ENCODE peak calls at places on chromosome 16, in eight cellular contexts. Y is NT2/D1; R is uterus; F is foreskin keratinocyte; P is BJ; G is PC-3; I is CD4-positive, alpha-beta T cell; S is bronchial epithelial cell. A is an unnamed sample.

GRCh38 chr16:75087040-75087979 is 29.3 kb downstream of the LDHD start:
- DNase-seq in Y (no peak), R (peak; percentile 51), F (no peak), P (no peak), G (no peak), I (no peak), S (peak; percentile 32), A (no peak)

GRCh38 chr16:11391576-11391975 is 46.3 kb downstream of the RMI2 start:
- DNase-seq in Y (no peak), R (no peak), F (no peak), P (no peak), G (peak; percentile 24), I (no peak), S (no peak), A (no peak)

GRCh38 chr16:79307214-79307613 is 293.3 kb downstream of the MAF start:
- DNase-seq in Y (no peak), R (no peak), F (no peak), P (no peak), G (no peak), I (no peak), S (no peak), A (no peak)

GRCh38 chr16:83843657-83844056 is 35.9 kb downstream of the HSBP1 start:
- DNase-seq in Y (no peak), R (no peak), F (no peak), P (no peak), G (no peak), I (no peak), S (no peak), A (no peak)

GRCh38 chr16:88701541-88702363 is 4.5 kb downstream of the RNF166 start:
- DNase-seq in Y (no peak), R (no peak), F (no peak), P (no peak), G (no peak), I (no peak), S (no peak), A (no peak)

GRCh38 chr16:19162085-19162484 is 6.0 kb upstream of the SYT17 start:
- DNase-seq in Y (no peak), R (no peak), F (no peak), P (no peak), G (no peak), I (no peak), S (no peak), A (no peak)

GRCh38 chr16:66026211-66026610 is 340.3 kb upstream of the CDH5 start:
- DNase-seq in Y (peak; percentile 15), R (no peak), F (no peak), P (no peak), G (peak; percentile 50), I (no peak), S (no peak), A (no peak)

GRCh38 chr16:29877266-29877961 is 14.4 kb upstream of the CDIPT start:
- DNase-seq in Y (peak; percentile 92), R (no peak), F (peak; percentile 15), P (no peak), G (no peak), I (no peak), S (peak; percentile 74), A (peak; percentile 47)

GRCh38 chr16:77833906-77834599 is 45.7 kb downstream of the VAT1L start:
- DNase-seq in Y (peak; percentile 75), R (no peak), F (peak; percentile 61), P (no peak), G (no peak), I (no peak), S (peak; percentile 83), A (no peak)

GRCh38 chr16:10245002-10245401 is 62.8 kb upstream of the GRIN2A start:
- DNase-seq in Y (no peak), R (no peak), F (no peak), P (no peak), G (no peak), I (no peak), S (no peak), A (no peak)

GRCh38 chr16:27446721-27447120 is 44.7 kb downstream of the IL21R start:
- DNase-seq in Y (no peak), R (no peak), F (no peak), P (no peak), G (no peak), I (peak; percentile 74), S (no peak), A (no peak)

GRCh38 chr16:87246269-87247065 is 70.7 kb downstream of the C16orf95 start:
- DNase-seq in Y (no peak), R (no peak), F (no peak), P (no peak), G (no peak), I (no peak), S (no peak), A (no peak)

GRCh38 chr16:14325921-14326401 is 254.8 kb downstream of the MRTFB start:
- DNase-seq in Y (no peak), R (no peak), F (no peak), P (no peak), G (no peak), I (no peak), S (no peak), A (no peak)

GRCh38 chr16:30956601-30957455 is 726 bp upstream of the SETD1A start:
- DNase-seq in Y (no peak), R (peak; percentile 88), F (peak; percentile 66), P (no peak), G (peak; percentile 80), I (peak; percentile 80), S (peak; percentile 84), A (peak; percentile 86)

GRCh38 chr16:73065617-73066313 is 17.8 kb upstream of the ZFHX3 start:
- DNase-seq in Y (no peak), R (no peak), F (no peak), P (no peak), G (no peak), I (no peak), S (no peak), A (no peak)

GRCh38 chr16:73064996-73065349 is 17.0 kb upstream of the ZFHX3 start:
- DNase-seq in Y (no peak), R (no peak), F (no peak), P (no peak), G (no peak), I (no peak), S (no peak), A (no peak)

GRCh38 chr16:73063284-73063733 is 15.4 kb upstream of the ZFHX3 start:
- DNase-seq in Y (no peak), R (no peak), F (no peak), P (no peak), G (no peak), I (no peak), S (no peak), A (no peak)

GRCh38 chr16:73063854-73064226 is 15.9 kb upstream of the ZFHX3 start:
- DNase-seq in Y (no peak), R (no peak), F (no peak), P (no peak), G (no peak), I (no peak), S (no peak), A (no peak)

GRCh38 chr16:73064227-73064995 is 16.5 kb upstream of the ZFHX3 start:
- DNase-seq in Y (no peak), R (no peak), F (peak; percentile 51), P (no peak), G (no peak), I (no peak), S (no peak), A (no peak)
- H3K27me3 ChIP-seq in Y (peaks cover 100% of the 10 kb centered on the region), R (no peaks in the 10 kb centered on the region), F (no peaks in the 10 kb centered on the region), P (no peaks in the 10 kb centered on the region), G (no peaks in the 10 kb centered on the region), I (peaks cover 84% of the 10 kb centered on the region), S (no peaks in the 10 kb centered on the region), A (peaks cover 10% of the 10 kb centered on the region)

DNA sequence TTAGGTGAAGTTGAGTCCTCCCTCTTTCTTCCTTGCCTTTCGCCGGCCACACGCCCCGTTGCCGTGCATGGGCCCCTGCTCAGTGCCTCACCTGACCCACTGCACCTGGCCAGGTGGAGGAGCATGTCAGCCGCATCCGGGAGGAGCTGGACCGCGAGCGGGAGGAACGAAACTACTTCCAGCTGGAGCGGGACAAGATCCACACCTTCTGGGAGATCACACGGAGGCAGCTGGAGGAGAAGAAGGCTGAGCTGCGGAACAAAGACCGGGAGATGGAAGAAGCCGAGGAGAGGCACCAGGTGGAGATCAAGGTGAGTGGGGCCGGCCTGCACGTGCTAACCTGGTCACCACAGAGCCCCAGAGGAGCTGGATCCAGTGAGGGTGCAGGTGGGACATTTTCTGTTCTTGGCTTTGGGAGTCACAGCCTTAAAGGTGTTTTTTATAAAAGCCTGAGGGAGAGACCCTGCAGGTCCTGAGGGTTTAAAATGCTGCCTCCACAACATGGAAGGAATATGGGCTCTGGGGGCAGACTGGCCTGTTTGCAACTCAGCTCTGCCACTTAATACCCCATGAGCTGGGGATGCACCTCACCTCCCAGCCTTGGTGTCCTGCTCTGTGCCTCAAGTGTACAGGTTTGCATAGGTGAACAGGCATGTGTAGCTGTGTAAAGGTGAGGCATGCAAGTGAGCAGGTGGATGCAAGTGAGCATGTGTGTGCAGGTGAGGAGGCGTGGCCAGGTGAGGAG is 12.1 kb upstream of the DBNDD1 start:
- DNase-seq in Y (no peak), R (no peak), F (no peak), P (no peak), G (no peak), I (no peak), S (no peak), A (no peak)
- H3K27me3 ChIP-seq in Y (no peaks in the 10 kb centered on the region), R (no peaks in the 10 kb centered on the region), F (no peaks in the 10 kb centered on the region), P (no peaks in the 10 kb centered on the region), G (no peaks in the 10 kb centered on the region), I (no peaks in the 10 kb centered on the region), S (no peaks in the 10 kb centered on the region), A (no peaks in the 10 kb centered on the region)

GRCh38 chr16:2365397-2365796 is 24.9 kb upstream of the ABCA3 start:
- DNase-seq in Y (no peak), R (no peak), F (no peak), P (no peak), G (no peak), I (no peak), S (no peak), A (no peak)

GRCh38 chr16:2361129-2361528 is 20.6 kb upstream of the ABCA3 start:
- DNase-seq in Y (no peak), R (no peak), F (no peak), P (no peak), G (no peak), I (no peak), S (no peak), A (no peak)

GRCh38 chr16:2359919-2360318 is 19.4 kb upstream of the ABCA3 start:
- DNase-seq in Y (no peak), R (no peak), F (no peak), P (no peak), G (no peak), I (no peak), S (no peak), A (no peak)

GRCh38 chr16:2364638-2365210 is 24.2 kb upstream of the ABCA3 start:
- DNase-seq in Y (no peak), R (no peak), F (no peak), P (no peak), G (peak; percentile 4), I (no peak), S (no peak), A (no peak)

DNA sequence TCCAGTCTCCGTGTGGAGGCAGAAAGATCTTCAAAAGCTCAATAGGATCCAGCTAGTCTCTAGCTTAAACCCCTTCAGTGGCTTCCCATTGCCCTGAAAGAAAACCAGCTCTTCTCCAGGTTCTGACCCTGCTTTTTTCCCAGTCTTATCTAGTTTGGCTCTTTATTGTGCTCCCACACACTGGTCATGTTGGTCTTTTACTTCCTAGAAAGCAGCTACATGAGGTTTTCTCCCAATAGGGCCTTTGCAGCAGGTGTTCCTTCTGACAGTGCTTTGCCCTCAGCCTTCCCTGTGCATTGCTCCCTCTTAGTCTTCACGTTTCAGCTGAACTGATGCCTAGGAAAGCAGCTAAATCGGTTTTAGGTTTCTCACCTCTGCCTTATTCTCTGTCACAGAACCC is 21.7 kb upstream of the ABCA3 start:
- DNase-seq in Y (no peak), R (no peak), F (no peak), P (no peak), G (no peak), I (no peak), S (no peak), A (no peak)
- H3K27me3 ChIP-seq in Y (peaks cover 4% of the 10 kb centered on the region), R (no peaks in the 10 kb centered on the region), F (peaks cover 50% of the 10 kb centered on the region), P (peaks cover 3% of the 10 kb centered on the region), G (peaks cover 14% of the 10 kb centered on the region), I (peaks cover 32% of the 10 kb centered on the region), S (peaks cover 5% of the 10 kb centered on the region), A (no peaks in the 10 kb centered on the region)

GRCh38 chr16:85821441-85821901 is 22.0 kb downstream of the COX4I1 start:
- DNase-seq in Y (peak; percentile 68), R (peak; percentile 67), F (no peak), P (no peak), G (peak; percentile 67), I (peak; percentile 68), S (peak; percentile 49), A (peak; percentile 84)
- H3K27me3 ChIP-seq in Y (peaks cover 33% of the 10 kb centered on the region), R (no peaks in the 10 kb centered on the region), F (peaks cover 31% of the 10 kb centered on the region), P (peaks cover 15% of the 10 kb centered on the region), G (peaks cover 12% of the 10 kb centered on the region), I (no peaks in the 10 kb centered on the region), S (peaks cover 7% of the 10 kb centered on the region), A (no peaks in the 10 kb centered on the region)